ENCODE peak calls at places on chromosomes 7 and 10, in eight cellular contexts. One of them, this sample, is unnamed.

GRCh38 chr10:117950408-117950807 is 96.3 kb downstream of the RAB11FIP2 start:
- ATAC-seq in naive B cell: no peak
- ATAC-seq in stimulated activated effector memory CD8-positive, alpha-beta T cell treated with anti-CD3 and anti-CD28 coated beads, Interleukin-12 subunit alpha, Interleukin-12 subunit beta, amount 100 ng/mL, for 72 hours: no peak
- ATAC-seq in activated CD8-positive, alpha-beta memory T cell treated with anti-CD3 and anti-CD28 coated beads, Interleukin-2, amount 10 ng/mL, durations not matched to agents 7 days and 5 days: no peak
- ATAC-seq in naive thymus-derived CD8-positive, alpha-beta T cell: no peak
- ATAC-seq in activated T-cell treated with anti-CD3 and anti-CD28 coated beads, Interleukin-2, amount 50 U/mL, for 72 hours: no peak
- ATAC-seq in effector memory CD8-positive, alpha-beta T cell: no peak
- ATAC-seq in Right ventricle myocardium inferior: no peak
- ATAC-seq in this sample: no peak

GRCh38 chr7:90994121-90994520 is 270.1 kb upstream of the FZD1 start:
- ATAC-seq in naive B cell: no peak
- ATAC-seq in stimulated activated effector memory CD8-positive, alpha-beta T cell treated with anti-CD3 and anti-CD28 coated beads, Interleukin-12 subunit alpha, Interleukin-12 subunit beta, amount 100 ng/mL, for 72 hours: no peak
- ATAC-seq in activated CD8-positive, alpha-beta memory T cell treated with anti-CD3 and anti-CD28 coated beads, Interleukin-2, amount 10 ng/mL, durations not matched to agents 7 days and 5 days: no peak
- ATAC-seq in naive thymus-derived CD8-positive, alpha-beta T cell: no peak
- ATAC-seq in activated T-cell treated with anti-CD3 and anti-CD28 coated beads, Interleukin-2, amount 50 U/mL, for 72 hours: no peak
- ATAC-seq in effector memory CD8-positive, alpha-beta T cell: no peak
- ATAC-seq in Right ventricle myocardium inferior: peak; percentile 57
- ATAC-seq in this sample: no peak

GRCh38 chr7:30771859-30772429 is 727 bp downstream of the MINDY4 start:
- ATAC-seq in naive B cell: peak; percentile 25
- ATAC-seq in stimulated activated effector memory CD8-positive, alpha-beta T cell treated with anti-CD3 and anti-CD28 coated beads, Interleukin-12 subunit alpha, Interleukin-12 subunit beta, amount 100 ng/mL, for 72 hours: peak; percentile 35
- ATAC-seq in activated CD8-positive, alpha-beta memory T cell treated with anti-CD3 and anti-CD28 coated beads, Interleukin-2, amount 10 ng/mL, durations not matched to agents 7 days and 5 days: no peak
- ATAC-seq in naive thymus-derived CD8-positive, alpha-beta T cell: peak; percentile 22
- ATAC-seq in activated T-cell treated with anti-CD3 and anti-CD28 coated beads, Interleukin-2, amount 50 U/mL, for 72 hours: peak; percentile 34
- ATAC-seq in effector memory CD8-positive, alpha-beta T cell: no peak
- ATAC-seq in Right ventricle myocardium inferior: peak; percentile 4
- ATAC-seq in this sample: no peak

GRCh38 chr7:46153951-46154787 is 233.1 kb upstream of the IGFBP3 start:
- ATAC-seq in naive B cell: no peak
- ATAC-seq in stimulated activated effector memory CD8-positive, alpha-beta T cell treated with anti-CD3 and anti-CD28 coated beads, Interleukin-12 subunit alpha, Interleukin-12 subunit beta, amount 100 ng/mL, for 72 hours: peak; percentile 81
- ATAC-seq in activated CD8-positive, alpha-beta memory T cell treated with anti-CD3 and anti-CD28 coated beads, Interleukin-2, amount 10 ng/mL, durations not matched to agents 7 days and 5 days: peak; percentile 30
- ATAC-seq in naive thymus-derived CD8-positive, alpha-beta T cell: no peak
- ATAC-seq in activated T-cell treated with anti-CD3 and anti-CD28 coated beads, Interleukin-2, amount 50 U/mL, for 72 hours: peak; percentile 81
- ATAC-seq in effector memory CD8-positive, alpha-beta T cell: no peak
- ATAC-seq in Right ventricle myocardium inferior: no peak
- ATAC-seq in this sample: peak; percentile 34

GRCh38 chr7:94647295-94647694 is 8.6 kb downstream of the SGCE start:
- ATAC-seq in naive B cell: no peak
- ATAC-seq in stimulated activated effector memory CD8-positive, alpha-beta T cell treated with anti-CD3 and anti-CD28 coated beads, Interleukin-12 subunit alpha, Interleukin-12 subunit beta, amount 100 ng/mL, for 72 hours: no peak
- ATAC-seq in activated CD8-positive, alpha-beta memory T cell treated with anti-CD3 and anti-CD28 coated beads, Interleukin-2, amount 10 ng/mL, durations not matched to agents 7 days and 5 days: no peak
- ATAC-seq in naive thymus-derived CD8-positive, alpha-beta T cell: no peak
- ATAC-seq in activated T-cell treated with anti-CD3 and anti-CD28 coated beads, Interleukin-2, amount 50 U/mL, for 72 hours: no peak
- ATAC-seq in effector memory CD8-positive, alpha-beta T cell: no peak
- ATAC-seq in Right ventricle myocardium inferior: no peak
- ATAC-seq in this sample: no peak

GRCh38 chr7:56051053-56051338 is 248 bp downstream of the PSPH start:
- ATAC-seq in naive B cell: no peak
- ATAC-seq in stimulated activated effector memory CD8-positive, alpha-beta T cell treated with anti-CD3 and anti-CD28 coated beads, Interleukin-12 subunit alpha, Interleukin-12 subunit beta, amount 100 ng/mL, for 72 hours: no peak
- ATAC-seq in activated CD8-positive, alpha-beta memory T cell treated with anti-CD3 and anti-CD28 coated beads, Interleukin-2, amount 10 ng/mL, durations not matched to agents 7 days and 5 days: no peak
- ATAC-seq in naive thymus-derived CD8-positive, alpha-beta T cell: no peak
- ATAC-seq in activated T-cell treated with anti-CD3 and anti-CD28 coated beads, Interleukin-2, amount 50 U/mL, for 72 hours: no peak
- ATAC-seq in effector memory CD8-positive, alpha-beta T cell: no peak
- ATAC-seq in Right ventricle myocardium inferior: no peak
- ATAC-seq in this sample: no peak

GRCh38 chr10:105241254-105241653 is 600.2 kb downstream of the SORCS3 start:
- ATAC-seq in naive B cell: no peak
- ATAC-seq in stimulated activated effector memory CD8-positive, alpha-beta T cell treated with anti-CD3 and anti-CD28 coated beads, Interleukin-12 subunit alpha, Interleukin-12 subunit beta, amount 100 ng/mL, for 72 hours: no peak
- ATAC-seq in activated CD8-positive, alpha-beta memory T cell treated with anti-CD3 and anti-CD28 coated beads, Interleukin-2, amount 10 ng/mL, durations not matched to agents 7 days and 5 days: no peak
- ATAC-seq in naive thymus-derived CD8-positive, alpha-beta T cell: no peak
- ATAC-seq in activated T-cell treated with anti-CD3 and anti-CD28 coated beads, Interleukin-2, amount 50 U/mL, for 72 hours: no peak
- ATAC-seq in effector memory CD8-positive, alpha-beta T cell: no peak
- ATAC-seq in Right ventricle myocardium inferior: no peak
- ATAC-seq in this sample: no peak

GRCh38 chr7:45402480-45403218 is 171.5 kb upstream of the ADCY1 start:
- ATAC-seq in naive B cell: no peak
- ATAC-seq in stimulated activated effector memory CD8-positive, alpha-beta T cell treated with anti-CD3 and anti-CD28 coated beads, Interleukin-12 subunit alpha, Interleukin-12 subunit beta, amount 100 ng/mL, for 72 hours: peak; percentile 75
- ATAC-seq in activated CD8-positive, alpha-beta memory T cell treated with anti-CD3 and anti-CD28 coated beads, Interleukin-2, amount 10 ng/mL, durations not matched to agents 7 days and 5 days: peak; percentile 72
- ATAC-seq in naive thymus-derived CD8-positive, alpha-beta T cell: no peak
- ATAC-seq in activated T-cell treated with anti-CD3 and anti-CD28 coated beads, Interleukin-2, amount 50 U/mL, for 72 hours: peak; percentile 93
- ATAC-seq in effector memory CD8-positive, alpha-beta T cell: no peak
- ATAC-seq in Right ventricle myocardium inferior: peak; percentile 85
- ATAC-seq in this sample: no peak

GRCh38 chr10:132904814-132905649 is 37.3 kb downstream of the CFAP46 start:
- ATAC-seq in naive B cell: no peak
- ATAC-seq in stimulated activated effector memory CD8-positive, alpha-beta T cell treated with anti-CD3 and anti-CD28 coated beads, Interleukin-12 subunit alpha, Interleukin-12 subunit beta, amount 100 ng/mL, for 72 hours: peak; percentile 84
- ATAC-seq in activated CD8-positive, alpha-beta memory T cell treated with anti-CD3 and anti-CD28 coated beads, Interleukin-2, amount 10 ng/mL, durations not matched to agents 7 days and 5 days: peak; percentile 63
- ATAC-seq in naive thymus-derived CD8-positive, alpha-beta T cell: no peak
- ATAC-seq in activated T-cell treated with anti-CD3 and anti-CD28 coated beads, Interleukin-2, amount 50 U/mL, for 72 hours: peak; percentile 86
- ATAC-seq in effector memory CD8-positive, alpha-beta T cell: no peak
- ATAC-seq in Right ventricle myocardium inferior: no peak
- ATAC-seq in this sample: no peak

GRCh38 chr10:128529225-128529624 is 403.0 kb upstream of the MKI67 start:
- ATAC-seq in naive B cell: no peak
- ATAC-seq in stimulated activated effector memory CD8-positive, alpha-beta T cell treated with anti-CD3 and anti-CD28 coated beads, Interleukin-12 subunit alpha, Interleukin-12 subunit beta, amount 100 ng/mL, for 72 hours: no peak
- ATAC-seq in activated CD8-positive, alpha-beta memory T cell treated with anti-CD3 and anti-CD28 coated beads, Interleukin-2, amount 10 ng/mL, durations not matched to agents 7 days and 5 days: no peak
- ATAC-seq in naive thymus-derived CD8-positive, alpha-beta T cell: no peak
- ATAC-seq in activated T-cell treated with anti-CD3 and anti-CD28 coated beads, Interleukin-2, amount 50 U/mL, for 72 hours: no peak
- ATAC-seq in effector memory CD8-positive, alpha-beta T cell: no peak
- ATAC-seq in Right ventricle myocardium inferior: no peak
- ATAC-seq in this sample: no peak

GRCh38 chr10:69428138-69428537 is 11.4 kb upstream of the TACR2 start:
- ATAC-seq in naive B cell: no peak
- ATAC-seq in stimulated activated effector memory CD8-positive, alpha-beta T cell treated with anti-CD3 and anti-CD28 coated beads, Interleukin-12 subunit alpha, Interleukin-12 subunit beta, amount 100 ng/mL, for 72 hours: no peak
- ATAC-seq in activated CD8-positive, alpha-beta memory T cell treated with anti-CD3 and anti-CD28 coated beads, Interleukin-2, amount 10 ng/mL, durations not matched to agents 7 days and 5 days: no peak
- ATAC-seq in naive thymus-derived CD8-positive, alpha-beta T cell: no peak
- ATAC-seq in activated T-cell treated with anti-CD3 and anti-CD28 coated beads, Interleukin-2, amount 50 U/mL, for 72 hours: no peak
- ATAC-seq in effector memory CD8-positive, alpha-beta T cell: no peak
- ATAC-seq in Right ventricle myocardium inferior: no peak
- ATAC-seq in this sample: no peak

This sample was measured in gastroesophageal sphincter.